ENCODE peak calls at places on chromosomes 2 and 18, in six cellular contexts. One of them, this sample, is unnamed.

GRCh38 chr2:169711751-169712509 is 17.7 kb downstream of the PHOSPHO2 start:
- DNase-seq in effector CD4-positive, alpha-beta T cell: no peak
- DNase-seq in NCI-H774: no peak
- DNase-seq in ACHN: no peak
- DNase-seq in HEK293T: no peak
- DNase-seq in right cardiac atrium: no peak
- DNase-seq in this sample: no peak

GRCh38 chr18:74271656-74272055 is 20.1 kb downstream of the CYB5A start:
- DNase-seq in effector CD4-positive, alpha-beta T cell: no peak
- DNase-seq in NCI-H774: no peak
- DNase-seq in ACHN: no peak
- DNase-seq in HEK293T: no peak
- DNase-seq in right cardiac atrium: no peak
- DNase-seq in this sample: no peak

GRCh38 chr2:16656784-16657391 is 8.7 kb downstream of the CYRIA start:
- DNase-seq in effector CD4-positive, alpha-beta T cell: no peak
- DNase-seq in NCI-H774: no peak
- DNase-seq in ACHN: peak
- DNase-seq in HEK293T: no peak
- DNase-seq in right cardiac atrium: peak
- DNase-seq in this sample: no peak

GRCh38 chr2:204842731-204843490 is 297.6 kb downstream of the PARD3B start:
- DNase-seq in effector CD4-positive, alpha-beta T cell: no peak
- DNase-seq in NCI-H774: no peak
- DNase-seq in ACHN: peak
- DNase-seq in HEK293T: no peak
- DNase-seq in right cardiac atrium: no peak
- DNase-seq in this sample: no peak

GRCh38 chr2:188798159-188798558 is 176.0 kb upstream of the COL3A1 start:
- DNase-seq in effector CD4-positive, alpha-beta T cell: no peak
- DNase-seq in NCI-H774: no peak
- DNase-seq in ACHN: no peak
- DNase-seq in HEK293T: no peak
- DNase-seq in right cardiac atrium: no peak
- DNase-seq in this sample: no peak

GRCh38 chr2:219368690-219369108 is 19.0 kb downstream of the DNPEP start:
- DNase-seq in effector CD4-positive, alpha-beta T cell: no peak
- DNase-seq in NCI-H774: no peak
- DNase-seq in ACHN: no peak
- DNase-seq in HEK293T: no peak
- DNase-seq in right cardiac atrium: no peak
- DNase-seq in this sample: no peak

GRCh38 chr2:204315236-204315662 is 230.0 kb upstream of the PARD3B start:
- DNase-seq in effector CD4-positive, alpha-beta T cell: no peak
- DNase-seq in NCI-H774: no peak
- DNase-seq in ACHN: peak
- DNase-seq in HEK293T: no peak
- DNase-seq in right cardiac atrium: no peak
- DNase-seq in this sample: no peak

GRCh38 chr2:72084584-72084976 is 63.1 kb downstream of the CYP26B1 start:
- DNase-seq in effector CD4-positive, alpha-beta T cell: no peak
- DNase-seq in NCI-H774: no peak
- DNase-seq in ACHN: no peak
- DNase-seq in HEK293T: no peak
- DNase-seq in right cardiac atrium: no peak
- DNase-seq in this sample: no peak

GRCh38 chr2:39455826-39456225 is 18.7 kb upstream of the MAP4K3 start:
- DNase-seq in effector CD4-positive, alpha-beta T cell: no peak
- DNase-seq in NCI-H774: no peak
- DNase-seq in ACHN: peak
- DNase-seq in HEK293T: no peak
- DNase-seq in right cardiac atrium: no peak
- DNase-seq in this sample: no peak

GRCh38 chr2:102366406-102367112 is 11.0 kb downstream of the IL18R1 start:
- DNase-seq in effector CD4-positive, alpha-beta T cell: no peak
- DNase-seq in NCI-H774: no peak
- DNase-seq in ACHN: no peak
- DNase-seq in HEK293T: no peak
- DNase-seq in right cardiac atrium: no peak
- DNase-seq in this sample: no peak

GRCh38 chr18:45324489-45325111 is 290.7 kb upstream of the SLC14A2 start:
- DNase-seq in effector CD4-positive, alpha-beta T cell: no peak
- DNase-seq in NCI-H774: no peak
- DNase-seq in ACHN: no peak
- DNase-seq in HEK293T: no peak
- DNase-seq in right cardiac atrium: peak
- DNase-seq in this sample: no peak

GRCh38 chr2:43092520-43093179 is 133.8 kb downstream of the ZFP36L2 start:
- DNase-seq in effector CD4-positive, alpha-beta T cell: no peak
- DNase-seq in NCI-H774: no peak
- DNase-seq in ACHN: no peak
- DNase-seq in HEK293T: no peak
- DNase-seq in right cardiac atrium: no peak
- DNase-seq in this sample: no peak

GRCh38 chr18:50819027-50819726 is 639 bp downstream of the MRO start:
- DNase-seq in effector CD4-positive, alpha-beta T cell: no peak
- DNase-seq in NCI-H774: no peak
- DNase-seq in ACHN: peak
- DNase-seq in HEK293T: peak
- DNase-seq in right cardiac atrium: peak
- DNase-seq in this sample: no peak

GRCh38 chr2:16260041-16260440 is 319.7 kb downstream of the MYCN start:
- DNase-seq in effector CD4-positive, alpha-beta T cell: no peak
- DNase-seq in NCI-H774: no peak
- DNase-seq in ACHN: no peak
- DNase-seq in HEK293T: no peak
- DNase-seq in right cardiac atrium: no peak
- DNase-seq in this sample: no peak

GRCh38 chr2:222057249-222058073 is 241.3 kb downstream of the PAX3 start:
- DNase-seq in effector CD4-positive, alpha-beta T cell: no peak
- DNase-seq in NCI-H774: no peak
- DNase-seq in ACHN: peak
- DNase-seq in HEK293T: peak
- DNase-seq in right cardiac atrium: no peak
- DNase-seq in this sample: no peak

GRCh38 chr2:201158111-201158929 is 24.6 kb upstream of the CASP10 start:
- DNase-seq in effector CD4-positive, alpha-beta T cell: peak
- DNase-seq in NCI-H774: no peak
- DNase-seq in ACHN: peak
- DNase-seq in HEK293T: peak
- DNase-seq in right cardiac atrium: peak
- DNase-seq in this sample: peak

GRCh38 chr2:33340265-33340664 is 136.2 kb upstream of the RASGRP3 start:
- DNase-seq in effector CD4-positive, alpha-beta T cell: no peak
- DNase-seq in NCI-H774: no peak
- DNase-seq in ACHN: no peak
- DNase-seq in HEK293T: no peak
- DNase-seq in right cardiac atrium: peak
- DNase-seq in this sample: no peak

GRCh38 chr2:181778621-181779195 is 98.4 kb upstream of the NEUROD1 start:
- DNase-seq in effector CD4-positive, alpha-beta T cell: no peak
- DNase-seq in NCI-H774: no peak
- DNase-seq in ACHN: no peak
- DNase-seq in HEK293T: no peak
- DNase-seq in right cardiac atrium: no peak
- DNase-seq in this sample: peak